ENCODE peak calls at places on chromosomes 2 and 18, in four cellular contexts. J is MV-4-11, Q is AG08395, B is GDM1. O is an unnamed sample.

GRCh38 chr2:26778507-26778906 is 7.3 kb upstream of the CENPA start:
- DNase-seq in J (no peak), B (no peak), Q (no peak), O (no peak)

GRCh38 chr2:126975671-126976655 is 77.3 kb downstream of the TEX51 start:
- DNase-seq in B (no peak), J (peak), Q (no peak), O (peak)

GRCh38 chr2:3254438-3254941 is 123.1 kb downstream of the EIPR1 start:
- DNase-seq in J (no peak), B (no peak), Q (no peak), O (no peak)

GRCh38 chr2:71667256-71668182 is 214.2 kb downstream of the DYSF start:
- DNase-seq in J (no peak), Q (no peak), B (no peak), O (no peak)

GRCh38 chr2:231286964-231287363 is 88.5 kb downstream of the ARMC9 start:
- DNase-seq in Q (no peak), B (no peak), J (no peak), O (no peak)

GRCh38 chr18:55179460-55180195 is 220.4 kb upstream of the CCDC68 start:
- DNase-seq in B (no peak), J (no peak), Q (peak), O (peak)

GRCh38 chr2:145168091-145168490 is 648.2 kb upstream of the ZEB2 start:
- DNase-seq in B (no peak), Q (no peak), J (no peak), O (peak)

GRCh38 chr18:6056171-6056932 is 161.0 kb upstream of the TMEM200C start:
- DNase-seq in J (peak), B (no peak), Q (peak), O (peak)

GRCh38 chr2:8465560-8465959 is 216.3 kb upstream of the ID2 start:
- DNase-seq in J (no peak), B (no peak), Q (no peak), O (no peak)

GRCh38 chr2:223549215-223549614 is 52.9 kb downstream of the SCG2 start:
- DNase-seq in Q (peak), B (no peak), J (no peak), O (peak)

GRCh38 chr18:9988665-9989064 is 74.8 kb downstream of the VAPA start:
- DNase-seq in B (no peak), Q (no peak), J (no peak), O (no peak)

GRCh38 chr2:73301636-73302035 is 8.3 kb upstream of the EGR4 start:
- DNase-seq in J (no peak), B (no peak), Q (no peak), O (no peak)

GRCh38 chr2:46779447-46779941 is 136.1 kb downstream of the MCFD2 start:
- DNase-seq in B (no peak), J (no peak), Q (no peak), O (peak)

O was measured in fibroblast of the aortic adventitia.